ENCODE peak calls at places on chromosomes 11 and 22, in four cellular contexts. Z is nephron progenitor cell, D is ovary, H is adrenal gland. W is an unnamed sample.

GRCh38 chr11:8656291-8656690 is 26.2 kb downstream of the TRIM66 start:
- DNase-seq in H (no peak), D (no peak), Z (no peak), W (no peak)

GRCh38 chr11:2099523-2100316 is 39.5 kb downstream of the IGF2 start:
- DNase-seq in Z (no peak), H (no peak), D (peak), W (no peak)

GRCh38 chr22:25976346-25976745 is 192.9 kb upstream of the SEZ6L start:
- DNase-seq in H (no peak), D (no peak), Z (no peak), W (no peak)

GRCh38 chr11:117417342-117417741 is 89.7 kb downstream of the CEP164 start:
- DNase-seq in D (no peak), Z (no peak), H (no peak), W (no peak)

GRCh38 chr11:78025378-78025777 is 2.3 kb upstream of the KCTD14 start:
- DNase-seq in D (no peak), H (no peak), Z (no peak), W (no peak)

GRCh38 chr11:60987577-60988277 is 16.2 kb downstream of the CD6 start:
- DNase-seq in D (no peak), H (no peak), Z (no peak), W (no peak)

GRCh38 chr22:47618180-47618579 is 855.7 kb downstream of the TBC1D22A start:
- DNase-seq in H (no peak), Z (peak), D (no peak), W (no peak)

GRCh38 chr11:723120-723883 is 17.3 kb downstream of the EPS8L2 start:
- DNase-seq in H (no peak), Z (no peak), D (no peak), W (peak)

GRCh38 chr22:35611891-35612576 is 5.1 kb downstream of the MB start:
- DNase-seq in H (peak), Z (no peak), D (no peak), W (no peak)

GRCh38 chr22:36331306-36331911 is 56.4 kb downstream of the MYH9 start:
- DNase-seq in D (peak), H (peak), Z (no peak), W (peak)

GRCh38 chr22:45072322-45072903 is 62.6 kb upstream of the PHF21B start:
- DNase-seq in D (no peak), Z (peak), H (peak), W (peak)

GRCh38 chr11:122319842-122320555 is 204.0 kb upstream of the BLID start:
- DNase-seq in D (no peak), H (no peak), Z (peak), W (no peak)

GRCh38 chr11:29173660-29174062 is 843.2 kb downstream of the KCNA4 start:
- DNase-seq in H (no peak), Z (no peak), D (no peak), W (peak)

GRCh38 chr11:112793416-112793815 is 167.8 kb upstream of the NCAM1 start:
- DNase-seq in H (no peak), D (no peak), Z (no peak), W (no peak)

GRCh38 chr11:110711776-110712642 is at the start of gene ARHGAP20:
- DNase-seq in D (peak), H (peak), Z (peak), W (peak)

GRCh38 chr11:85934599-85935169 is 79.5 kb downstream of the CCDC83 start:
- DNase-seq in H (peak), Z (no peak), D (no peak), W (no peak)

GRCh38 chr11:64060861-64061444 is 25.2 kb downstream of the FLRT1 start:
- DNase-seq in D (no peak), H (peak), Z (peak), W (no peak)

GRCh38 chr11:70024036-70024772 is 53.9 kb upstream of the ANO1 start:
- DNase-seq in H (no peak), D (no peak), Z (no peak), W (no peak)

GRCh38 chr11:8201524-8202365 is 32.9 kb upstream of the RIC3 start:
- DNase-seq in Z (no peak), H (no peak), D (no peak), W (no peak)

GRCh38 chr22:50730941-50731661 is 6.9 kb upstream of the ACR start:
- DNase-seq in Z (no peak), H (peak), D (no peak), W (no peak)

GRCh38 chr11:8092587-8093424 is 11.8 kb downstream of the TUB start:
- DNase-seq in Z (peak), H (peak), D (peak), W (peak)

GRCh38 chr22:37331034-37331428 is 48.7 kb downstream of the CYTH4 start:
- DNase-seq in H (peak), Z (no peak), D (no peak), W (no peak)

GRCh38 chr11:62120466-62120865 is 3.3 kb upstream of the INCENP start:
- DNase-seq in H (no peak), Z (no peak), D (no peak), W (no peak)

GRCh38 chr11:125315088-125315740 is 150.7 kb downstream of the PKNOX2 start:
- DNase-seq in D (peak), H (no peak), Z (no peak), W (no peak)

GRCh38 chr11:134466035-134466908 is 54.2 kb upstream of the B3GAT1 start:
- DNase-seq in Z (peak), D (no peak), H (no peak), W (no peak)

GRCh38 chr11:109629734-109630133 is 207.7 kb downstream of the C11orf87 start:
- DNase-seq in D (no peak), Z (no peak), H (no peak), W (no peak)

GRCh38 chr11:86068138-86068861 is 584 bp downstream of the PICALM start:
- DNase-seq in H (peak), Z (peak), D (peak), W (no peak)

DNA sequence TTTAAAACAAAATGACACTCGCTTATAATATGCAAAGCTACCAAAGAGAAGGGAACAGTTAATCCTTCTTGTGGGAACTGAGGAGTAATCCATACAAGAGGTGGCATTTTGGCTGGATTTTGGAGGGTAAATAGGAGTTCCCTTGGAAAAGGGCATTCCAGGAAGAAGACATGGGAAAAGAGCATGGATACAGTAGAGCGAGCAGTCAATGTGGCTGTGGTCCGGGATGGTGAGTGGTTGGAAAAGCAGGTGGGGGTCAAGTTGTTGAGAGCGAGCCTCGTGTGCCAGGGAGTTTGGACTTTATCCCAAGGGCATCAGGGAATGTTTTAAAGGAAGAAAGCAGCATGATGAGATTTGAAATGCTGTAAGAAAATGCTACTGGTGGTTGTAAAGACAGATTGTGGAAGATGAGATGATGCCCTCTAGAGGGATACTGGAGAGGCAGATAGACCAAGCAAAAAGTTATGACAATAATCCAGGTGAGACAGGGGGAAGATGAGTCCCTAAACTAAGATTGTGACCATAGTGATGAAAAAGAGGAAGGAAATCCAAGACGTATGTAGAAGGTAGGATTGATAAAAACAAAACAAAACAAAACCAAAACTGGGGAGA is 3.8 kb upstream of the MMP7 start:
- DNase-seq in H (no peak), D (no peak), Z (no peak), W (no peak)
- TF ChIP-seq CTCF in H (no peak), D (no peak), Z (no peak), W (peak)

GRCh38 chr22:30335236-30335635 is 8.5 kb upstream of the TBC1D10A start:
- DNase-seq in D (no peak), Z (no peak), H (no peak), W (no peak)

GRCh38 chr22:30332551-30332950 is 5.8 kb upstream of the TBC1D10A start:
- DNase-seq in Z (no peak), D (no peak), H (no peak), W (no peak)

GRCh38 chr22:30332994-30333706 is 6.4 kb upstream of the TBC1D10A start:
- DNase-seq in D (no peak), Z (no peak), H (no peak), W (no peak)

GRCh38 chr22:30333707-30334087 is 7.0 kb upstream of the TBC1D10A start:
- DNase-seq in D (no peak), Z (no peak), H (no peak), W (no peak)

GRCh38 chr22:30334601-30335000 is 7.9 kb upstream of the TBC1D10A start:
- DNase-seq in H (no peak), Z (no peak), D (no peak), W (no peak)
- TF ChIP-seq CTCF in H (no peak), Z (no peak), D (no peak), W (no peak)

GRCh38 chr11:103202048-103202651 is 92.9 kb downstream of the DYNC2H1 start:
- DNase-seq in H (no peak), D (no peak), Z (no peak), W (peak)
- TF ChIP-seq CTCF in H (peak), D (no peak), Z (peak), W (peak)

GRCh38 chr11:73226297-73227006 is 8.4 kb downstream of the P2RY2 start:
- DNase-seq in Z (peak), H (no peak), D (no peak), W (no peak)

GRCh38 chr11:73228268-73229134 is 10.4 kb downstream of the P2RY2 start:
- DNase-seq in D (peak), H (no peak), Z (peak), W (no peak)

GRCh38 chr11:73225851-73226250 is 7.8 kb downstream of the P2RY2 start:
- DNase-seq in H (no peak), D (no peak), Z (no peak), W (no peak)

GRCh38 chr11:73229321-73230275 is 11.5 kb downstream of the P2RY2 start:
- DNase-seq in Z (peak), D (no peak), H (no peak), W (no peak)

DNA sequence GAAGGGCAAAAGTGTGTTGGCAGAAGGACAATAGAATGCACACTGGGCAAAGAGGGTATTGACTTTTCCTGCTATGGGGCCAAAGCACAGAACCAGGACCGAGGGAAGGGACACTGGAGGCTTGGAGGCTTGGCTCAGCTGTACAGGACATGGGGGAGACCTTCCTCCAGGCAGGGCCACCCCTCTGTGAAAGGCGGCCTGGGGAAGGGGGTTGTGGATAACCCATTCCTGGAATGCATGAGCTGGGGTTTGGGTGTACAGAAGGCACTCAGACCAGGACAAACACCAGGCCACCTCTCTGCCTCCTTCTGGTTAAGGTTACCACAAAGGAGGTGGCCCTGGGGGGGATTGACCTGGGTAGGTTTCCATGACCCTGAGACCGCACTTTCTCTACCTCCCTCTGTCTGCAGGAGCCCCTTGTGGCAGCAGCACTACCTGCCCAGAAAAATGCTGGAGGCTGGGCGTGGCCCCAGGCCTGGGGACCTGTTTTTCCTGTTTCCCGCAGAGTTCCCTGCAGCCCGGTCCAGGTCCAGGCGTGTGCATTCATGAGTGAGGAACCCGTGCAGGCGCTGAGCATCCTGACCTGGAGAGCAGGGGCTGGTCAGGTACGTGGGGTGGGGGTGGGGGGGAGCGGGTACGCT is 9.6 kb downstream of the P2RY2 start:
- DNase-seq in H (no peak), Z (peak), D (peak), W (no peak)
- TF ChIP-seq CTCF in H (no peak), Z (no peak), D (no peak), W (no peak)

GRCh38 chr11:65965986-65966762 is 4.6 kb downstream of the SART1 start:
- DNase-seq in D (no peak), Z (no peak), H (no peak), W (no peak)

GRCh38 chr11:65964906-65965305 is 3.4 kb downstream of the SART1 start:
- DNase-seq in D (no peak), Z (no peak), H (no peak), W (no peak)

GRCh38 chr11:65967329-65967934 is 5.9 kb downstream of the SART1 start:
- DNase-seq in H (no peak), Z (no peak), D (no peak), W (no peak)

GRCh38 chr11:65972116-65972515 is 10.6 kb downstream of the SART1 start:
- DNase-seq in Z (no peak), H (no peak), D (peak), W (no peak)

GRCh38 chr11:65968600-65969482 is 7.3 kb downstream of the SART1 start:
- DNase-seq in H (no peak), Z (no peak), D (no peak), W (no peak)
- TF ChIP-seq CTCF in H (no peak), Z (no peak), D (no peak), W (no peak)

W was measured in HFFc6.